ENCODE peak calls at places on chromosomes 2 and 18, in ten cellular contexts. T is EL; Y is RKO; M is lower leg skin; E is right cardiac atrium; U is activated CD8-positive, alpha-beta memory T cell treated with anti-CD3 and anti-CD28 coated beads, Interleukin-2, amount 50 U/mL, for 4 hours; F is upper lobe of right lung; N is activated T-cell treated with anti-CD3 and anti-CD28 coated beads for 4 hours; Q is HT1080; B is substantia nigra. D is an unnamed sample.

GRCh38 chr2:177714704-177715103 is 322.1 kb downstream of the AGPS start:
- DNase-seq in T (no peak), Y (no peak), M (no peak), E (no peak), U (no peak), F (no peak), N (no peak), Q (no peak), B (no peak), D (no peak)

GRCh38 chr18:29361843-29362242 is 1184.9 kb upstream of the CDH2 start:
- DNase-seq in T (no peak), Y (no peak), M (no peak), E (peak; percentile 36), U (no peak), F (no peak), N (no peak), Q (no peak), B (no peak), D (no peak)

GRCh38 chr2:78465707-78466106 is 559.8 kb upstream of the REG3G start:
- DNase-seq in T (no peak), Y (peak; percentile 46), M (no peak), E (no peak), U (no peak), F (no peak), N (no peak), Q (peak; percentile 46), B (no peak), D (no peak)

GRCh38 chr2:1731963-1732768 is 12.1 kb downstream of the PXDN start:
- DNase-seq in T (peak; percentile 89), Y (no peak), M (peak; percentile 89), E (peak; percentile 62), U (no peak), F (no peak), N (no peak), Q (no peak), B (no peak), D (no peak)

GRCh38 chr2:10478916-10479315 is 30.8 kb upstream of the ODC1 start:
- DNase-seq in T (no peak), Y (no peak), M (no peak), E (no peak), U (no peak), F (peak; percentile 60), N (no peak), Q (no peak), B (no peak), D (no peak)

GRCh38 chr2:135132314-135132713 is 80.2 kb downstream of the RAB3GAP1 start:
- DNase-seq in T (peak; percentile 68), Y (peak; percentile 44), M (no peak), E (no peak), U (no peak), F (no peak), N (no peak), Q (peak; percentile 11), B (no peak), D (no peak)

GRCh38 chr2:33477473-33478468 is 1.3 kb downstream of the RASGRP3 start:
- DNase-seq in T (no peak), Y (no peak), M (no peak), E (peak; percentile 75), U (peak; percentile 16), F (peak; percentile 67), N (no peak), Q (no peak), B (peak; percentile 56), D (peak; percentile 24)

GRCh38 chr2:210818473-210818872 is 262.1 kb downstream of the CPS1 start:
- DNase-seq in T (no peak), Y (no peak), M (no peak), E (no peak), U (no peak), F (no peak), N (no peak), Q (peak; percentile 40), B (no peak), D (no peak)

GRCh38 chr2:125582521-125582920 is 1073.4 kb upstream of the GYPC start:
- DNase-seq in T (no peak), Y (no peak), M (no peak), E (no peak), U (no peak), F (no peak), N (no peak), Q (no peak), B (no peak), D (no peak)